ENCODE peak calls at places on chromosomes 6 and 20, in nine cellular contexts. Z is CD8-positive, alpha-beta T cell; R is nephron progenitor cell; A is Caco-2; I is mucosa of descending colon; G is WTC11; E is pancreas; X is NB4; J is activated B cell treated with CpG ODN at 0.5 μM for 24 hours. Q is an unnamed sample.

GRCh38 chr20:8209061-8209460 is 77.0 kb downstream of the PLCB1 start:
- DNase-seq in Z (no peak), R (no peak), A (no peak), I (no peak), G (no peak), E (no peak), X (no peak), J (no peak), Q (no peak)

GRCh38 chr6:68468244-68468884 is 166.7 kb upstream of the ADGRB3 start:
- DNase-seq in Z (no peak), R (peak; percentile 6), A (peak; percentile 24), I (no peak), G (peak; percentile 53), E (no peak), X (peak; percentile 38), J (no peak), Q (peak; percentile 23)

GRCh38 chr6:87907521-87907920 is 140.1 kb upstream of the SPACA1 start:
- DNase-seq in Z (no peak), R (no peak), A (no peak), I (no peak), G (no peak), E (no peak), X (peak; percentile 88), J (no peak), Q (no peak)

GRCh38 chr6:127100510-127101140 is 17.8 kb upstream of the RSPO3 start:
- DNase-seq in Z (no peak), R (no peak), A (no peak), I (no peak), G (no peak), E (no peak), X (peak; percentile 61), J (no peak), Q (no peak)

GRCh38 chr20:34506480-34506879 is 9.7 kb upstream of the DYNLRB1 start:
- DNase-seq in Z (no peak), R (no peak), A (no peak), I (no peak), G (no peak), E (no peak), X (no peak), J (no peak), Q (no peak)

GRCh38 chr6:14770572-14770971 is 475.3 kb upstream of the JARID2 start:
- DNase-seq in Z (no peak), R (no peak), A (no peak), I (no peak), G (no peak), E (no peak), X (no peak), J (no peak), Q (no peak)

GRCh38 chr6:7813704-7814103 is 87.8 kb downstream of the BMP6 start:
- DNase-seq in Z (no peak), R (no peak), A (peak; percentile 26), I (no peak), G (peak; percentile 38), E (no peak), X (no peak), J (no peak), Q (no peak)

GRCh38 chr6:121887724-121888123 is 452.3 kb downstream of the GJA1 start:
- DNase-seq in Z (no peak), R (no peak), A (no peak), I (no peak), G (no peak), E (no peak), X (no peak), J (no peak), Q (no peak)

GRCh38 chr6:162917506-162917905 is 189.7 kb downstream of the PACRG start:
- DNase-seq in Z (no peak), R (no peak), A (no peak), I (no peak), G (no peak), E (no peak), X (no peak), J (no peak), Q (no peak)

GRCh38 chr20:59985864-59986263 is 27.6 kb downstream of the CDH26 start:
- DNase-seq in Z (no peak), R (no peak), A (peak; percentile 83), I (no peak), G (no peak), E (no peak), X (peak; percentile 70), J (no peak), Q (no peak)

GRCh38 chr20:62824476-62825287 is 7.8 kb downstream of the COL9A3 start:
- DNase-seq in Z (peak; percentile 25), R (peak; percentile 72), A (no peak), I (peak; percentile 76), G (peak; percentile 73), E (peak; percentile 71), X (peak; percentile 88), J (no peak), Q (peak; percentile 72)

GRCh38 chr20:4533734-4534133 is 188.0 kb upstream of the PRND start:
- DNase-seq in Z (no peak), R (no peak), A (no peak), I (no peak), G (no peak), E (no peak), X (no peak), J (no peak), Q (no peak)

GRCh38 chr6:21001736-21002135 is 467.5 kb downstream of the CDKAL1 start:
- DNase-seq in Z (no peak), R (no peak), A (no peak), I (no peak), G (no peak), E (no peak), X (no peak), J (no peak), Q (no peak)

GRCh38 chr6:135488023-135488422 is 9.5 kb downstream of the AHI1 start:
- DNase-seq in Z (no peak), R (no peak), A (no peak), I (no peak), G (no peak), E (no peak), X (no peak), J (no peak), Q (no peak)

GRCh38 chr6:14108571-14109410 is 8.8 kb upstream of the CD83 start:
- DNase-seq in Z (no peak), R (no peak), A (no peak), I (peak; percentile 35), G (no peak), E (peak; percentile 39), X (peak; percentile 90), J (peak; percentile 69), Q (no peak)

GRCh38 chr6:125968493-125968892 is 11.9 kb downstream of the HINT3 start:
- DNase-seq in Z (no peak), R (no peak), A (no peak), I (no peak), G (no peak), E (no peak), X (no peak), J (no peak), Q (no peak)

GRCh38 chr6:125970760-125971159 is 14.2 kb downstream of the HINT3 start:
- DNase-seq in Z (no peak), R (no peak), A (no peak), I (no peak), G (no peak), E (no peak), X (no peak), J (no peak), Q (no peak)

GRCh38 chr6:125979101-125979500 is 7.2 kb upstream of the TRMT11 start:
- DNase-seq in Z (no peak), R (no peak), A (no peak), I (no peak), G (no peak), E (no peak), X (no peak), J (no peak), Q (no peak)

DNA sequence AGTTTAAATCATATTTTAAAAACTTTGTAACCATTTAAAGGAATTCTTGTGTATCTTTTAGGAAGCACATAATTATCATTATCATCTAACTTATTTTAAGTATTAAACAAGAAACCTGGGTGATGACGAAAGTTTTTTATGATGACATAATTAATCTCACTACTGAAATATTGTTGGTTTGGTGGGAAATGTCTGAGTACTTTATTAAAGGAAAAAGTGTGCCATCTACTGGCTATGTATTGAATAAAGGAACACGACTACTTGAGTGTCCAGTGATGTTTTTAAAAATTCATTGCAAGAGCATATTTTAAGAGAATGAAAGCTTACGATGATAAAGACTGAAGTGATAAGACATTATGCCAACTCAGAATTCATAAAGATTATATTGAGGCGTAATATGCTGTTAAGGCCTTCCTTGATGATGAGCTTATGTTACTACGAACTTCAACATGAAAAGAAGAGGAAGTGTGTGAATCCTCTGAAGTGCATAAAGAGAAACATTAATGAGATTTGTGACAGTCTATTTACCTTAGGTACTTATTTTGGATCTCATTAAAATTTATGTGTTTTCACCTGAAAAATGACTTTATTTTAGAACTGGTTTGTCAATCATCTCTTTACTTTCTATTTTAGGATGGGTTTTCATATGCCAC is 12.0 kb upstream of the TRMT11 start:
- DNase-seq in Z (no peak), R (no peak), A (peak; percentile 41), I (no peak), G (no peak), E (no peak), X (peak; percentile 75), J (no peak), Q (no peak)
- TF ChIP-seq CTCF in Z (peak; percentile 69), R (peak; percentile 51), A (peak; percentile 44), I (peak; percentile 34), G (no peak), E (peak; percentile 37), X (peak; percentile 29), J (no peak), Q (peak; percentile 52)

GRCh38 chr20:9974324-9974723 is 60.5 kb upstream of the ANKEF1 start:
- DNase-seq in Z (no peak), R (no peak), A (no peak), I (no peak), G (peak; percentile 18), E (no peak), X (no peak), J (no peak), Q (no peak)
- TF ChIP-seq CTCF in Z (no peak), R (no peak), A (no peak), I (no peak), G (no peak), E (no peak), X (peak; percentile 23), J (no peak), Q (no peak)

DNA sequence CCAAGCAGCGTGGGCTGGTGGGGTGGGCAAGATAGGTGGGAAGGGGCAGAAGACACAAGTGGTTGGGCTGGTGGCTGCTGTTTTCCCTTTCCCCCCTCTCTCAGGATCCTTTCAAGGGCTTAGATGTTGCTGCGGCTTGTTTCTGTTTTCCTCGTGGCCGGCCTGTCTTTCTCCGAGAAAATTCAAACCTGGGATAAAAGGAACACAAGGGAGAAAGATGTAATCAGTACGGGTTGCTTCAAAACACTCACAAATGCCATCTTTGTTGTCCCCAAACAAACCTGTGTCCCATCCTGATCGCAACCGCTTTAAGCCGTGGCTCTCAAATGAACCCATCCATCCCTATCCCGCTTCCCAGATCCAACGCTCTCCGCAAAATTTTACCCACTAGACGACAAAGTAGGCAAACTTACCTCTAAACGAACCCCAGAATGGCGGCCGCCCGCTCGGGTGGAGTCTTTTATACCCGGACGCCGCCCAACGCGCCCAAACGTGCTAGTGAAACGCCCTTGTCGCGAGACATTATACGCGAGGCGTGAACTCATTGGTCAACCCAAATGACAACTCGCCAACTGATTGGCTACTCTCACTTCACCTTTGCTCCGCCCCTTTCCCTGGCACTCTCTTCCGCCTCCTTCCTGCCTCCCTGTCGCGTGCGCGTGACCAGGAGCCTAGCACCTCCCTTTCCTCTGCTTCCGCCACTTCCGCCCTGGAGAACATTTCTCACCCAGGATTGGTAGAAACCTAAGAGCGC is at the start of gene PPP1R10:
- DNase-seq in Z (peak; percentile 95), R (peak; percentile 95), A (peak; percentile 99), I (peak; percentile 99), G (peak; percentile 99), E (peak; percentile 100), X (peak; percentile 100), J (peak; percentile 86), Q (peak; percentile 95)
- TF ChIP-seq CTCF in Z (no peak), R (no peak), A (no peak), I (no peak), G (no peak), E (no peak), X (no peak), J (no peak), Q (no peak)

GRCh38 chr6:2496291-2496690 is 250.9 kb upstream of the GMDS start:
- DNase-seq in Z (no peak), R (no peak), A (no peak), I (no peak), G (no peak), E (no peak), X (no peak), J (no peak), Q (no peak)
- TF ChIP-seq CTCF in Z (no peak), R (no peak), A (no peak), I (no peak), G (no peak), E (no peak), X (no peak), J (no peak), Q (no peak)

Q was measured in glutamatergic neuron.